ENCODE peak calls at places on chromosomes 16 and 17, in five cellular contexts. C is SK-N-SH, J is H1, W is K562, O is HCT116. E is an unnamed sample.

GRCh38 chr16:31093132-31093703 is 1.4 kb downstream of the VKORC1 start:
- DNase-seq in C (peak; percentile 87), J (no peak), W (peak; percentile 79), O (no peak), E (peak; percentile 37)

GRCh38 chr17:35080536-35080935 is 17.0 kb upstream of the RFFL start:
- DNase-seq in C (no peak), J (no peak), W (no peak), O (no peak), E (no peak)

GRCh38 chr17:77516902-77517301 is 376.1 kb downstream of the SEC14L1 start:
- DNase-seq in C (no peak), J (no peak), W (no peak), O (no peak), E (no peak)

GRCh38 chr17:72890711-72891110 is 201.8 kb downstream of the SLC39A11 start:
- DNase-seq in C (no peak), J (no peak), W (peak; percentile 64), O (no peak), E (no peak)

GRCh38 chr16:4734730-4735575 is 616 bp downstream of the DNAAF8 start:
- DNase-seq in C (peak; percentile 93), J (no peak), W (peak; percentile 93), O (peak; percentile 40), E (peak; percentile 67)

GRCh38 chr16:15415411-15416070 is 18.8 kb upstream of the BMERB1 start:
- DNase-seq in C (no peak), J (no peak), W (no peak), O (no peak), E (no peak)

GRCh38 chr16:85498607-85499006 is 114.5 kb upstream of the GSE1 start:
- DNase-seq in C (no peak), J (no peak), W (no peak), O (no peak), E (no peak)

GRCh38 chr17:41631025-41631889 is 6.9 kb upstream of the KRT17 start:
- DNase-seq in C (no peak), J (no peak), W (no peak), O (no peak), E (no peak)

GRCh38 chr17:76844846-76845245 is 23.4 kb upstream of the MGAT5B start:
- DNase-seq in C (no peak), J (no peak), W (no peak), O (no peak), E (no peak)

GRCh38 chr16:59586331-59586730 is 852.2 kb upstream of the GOT2 start:
- DNase-seq in C (no peak), J (no peak), W (no peak), O (no peak), E (no peak)

GRCh38 chr16:31568577-31569359 is 41.1 kb downstream of the AHSP start:
- DNase-seq in C (peak; percentile 20), J (peak; percentile 10), W (no peak), O (no peak), E (no peak)

GRCh38 chr17:36142230-36142629 is 34.2 kb downstream of the TBC1D3B start:
- DNase-seq in C (no peak), J (no peak), W (no peak), O (no peak), E (no peak)

GRCh38 chr16:57276596-57276995 is 7.9 kb downstream of the PLLP start:
- DNase-seq in C (no peak), J (no peak), W (no peak), O (no peak), E (no peak)

GRCh38 chr17:3008336-3009279 is 54.8 kb downstream of the OR1D5 start:
- DNase-seq in C (no peak), J (no peak), W (no peak), O (no peak), E (no peak)

GRCh38 chr17:9206989-9207317 is 185.6 kb downstream of the NTN1 start:
- DNase-seq in C (no peak), J (no peak), W (no peak), O (no peak), E (peak; percentile 76)

GRCh38 chr16:87472142-87472778 is 20.6 kb downstream of the ZCCHC14 start:
- DNase-seq in C (no peak), J (no peak), W (no peak), O (no peak), E (no peak)

GRCh38 chr17:8164815-8165131 is 2.0 kb upstream of the VAMP2 start:
- DNase-seq in C (no peak), J (no peak), W (no peak), O (no peak), E (no peak)

GRCh38 chr16:70337814-70338213 is 8.9 kb upstream of the DDX19A start:
- DNase-seq in C (no peak), J (no peak), W (no peak), O (no peak), E (no peak)

GRCh38 chr17:56699186-56699895 is 105.8 kb downstream of the NOG start:
- DNase-seq in C (peak; percentile 38), J (peak; percentile 78), W (no peak), O (peak; percentile 98), E (peak; percentile 84)

GRCh38 chr16:46899443-46900143 is 15.4 kb downstream of the GPT2 start:
- DNase-seq in C (no peak), J (no peak), W (no peak), O (no peak), E (no peak)

GRCh38 chr17:70820276-70820675 is 650.9 kb downstream of the KCNJ2 start:
- DNase-seq in C (no peak), J (no peak), W (no peak), O (no peak), E (no peak)

DNA sequence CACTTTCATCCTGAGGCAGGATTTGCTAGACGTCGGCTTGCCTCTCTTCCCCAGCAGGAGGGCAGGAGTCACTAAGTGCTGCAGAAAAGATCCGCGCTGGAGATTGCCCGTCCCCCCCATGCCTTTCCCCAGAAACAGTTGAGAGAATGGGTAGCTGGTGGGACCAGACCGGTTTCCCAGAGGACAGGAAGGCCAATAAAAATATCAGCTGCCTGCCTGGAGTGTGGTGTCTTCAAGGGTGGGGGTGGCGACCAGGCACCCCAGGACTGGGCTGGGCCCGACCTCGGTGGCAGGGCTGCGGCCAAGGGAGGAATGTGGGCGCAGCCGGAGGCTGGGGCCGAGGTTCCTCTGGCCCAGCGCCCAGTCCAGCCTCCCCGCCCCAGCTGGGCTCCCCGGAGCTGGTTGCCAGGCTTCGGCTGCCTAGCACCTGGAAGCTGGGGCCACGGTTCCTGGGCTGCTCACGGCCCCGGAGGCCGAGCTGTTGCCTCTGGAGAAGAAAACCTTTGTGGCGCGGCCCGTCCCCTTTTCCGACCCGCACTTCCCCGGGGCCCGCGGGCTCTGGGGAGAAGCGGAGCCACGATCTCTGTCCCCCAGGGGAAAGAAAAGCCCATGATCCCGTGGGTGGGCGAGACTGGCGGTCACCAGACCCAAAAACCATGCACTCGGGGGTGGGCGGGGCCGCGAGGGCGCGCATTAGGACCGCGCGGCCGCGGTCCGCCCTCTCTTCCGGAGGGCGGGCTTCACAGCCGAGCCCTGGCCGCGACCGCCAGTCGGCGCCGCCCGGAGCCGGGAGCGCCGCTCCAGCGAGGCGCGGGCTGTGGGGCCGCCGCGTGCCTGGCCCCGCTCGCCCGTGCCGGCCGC is at the start of gene TRAF4:
- DNase-seq in C (peak; percentile 92), J (no peak), W (peak; percentile 93), O (peak; percentile 79), E (peak; percentile 88)
- TF ChIP-seq JUND in C (no peak), J (peak; percentile 17), W (peak; percentile 14), O (no peak), E (no peak)

DNA sequence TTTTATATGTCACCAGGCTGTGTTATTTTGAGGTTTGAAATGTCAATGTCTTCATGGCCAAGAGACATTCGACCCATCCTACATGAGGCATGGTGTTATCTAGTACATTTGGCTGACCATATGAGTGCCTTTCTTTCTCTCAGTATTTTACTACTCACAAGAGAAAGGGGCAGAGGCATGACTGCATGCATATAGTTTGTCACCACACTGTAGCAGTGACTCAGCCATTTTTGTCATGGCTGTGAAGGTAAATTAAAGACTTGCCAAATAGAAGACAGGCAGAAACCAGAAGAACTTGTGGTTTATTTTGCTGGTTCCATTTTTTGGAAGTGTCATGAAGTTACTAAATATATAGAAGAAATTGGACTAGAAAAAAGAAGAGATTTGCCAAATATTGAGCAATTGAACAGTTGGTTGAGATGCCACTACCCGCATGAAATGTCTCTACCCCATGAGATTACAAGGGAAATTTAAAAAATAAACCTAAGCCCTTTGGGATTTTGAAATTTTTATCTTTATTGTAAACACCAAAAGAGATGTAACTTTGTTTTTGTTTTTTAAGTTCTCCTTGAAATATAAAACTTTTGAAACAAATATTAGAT is 170.2 kb downstream of the CHD9 start:
- DNase-seq in C (no peak), J (no peak), W (peak; percentile 69), O (no peak), E (no peak)
- TF ChIP-seq JUND in C (no peak), J (no peak), W (peak; percentile 64), O (no peak), E (no peak)

DNA sequence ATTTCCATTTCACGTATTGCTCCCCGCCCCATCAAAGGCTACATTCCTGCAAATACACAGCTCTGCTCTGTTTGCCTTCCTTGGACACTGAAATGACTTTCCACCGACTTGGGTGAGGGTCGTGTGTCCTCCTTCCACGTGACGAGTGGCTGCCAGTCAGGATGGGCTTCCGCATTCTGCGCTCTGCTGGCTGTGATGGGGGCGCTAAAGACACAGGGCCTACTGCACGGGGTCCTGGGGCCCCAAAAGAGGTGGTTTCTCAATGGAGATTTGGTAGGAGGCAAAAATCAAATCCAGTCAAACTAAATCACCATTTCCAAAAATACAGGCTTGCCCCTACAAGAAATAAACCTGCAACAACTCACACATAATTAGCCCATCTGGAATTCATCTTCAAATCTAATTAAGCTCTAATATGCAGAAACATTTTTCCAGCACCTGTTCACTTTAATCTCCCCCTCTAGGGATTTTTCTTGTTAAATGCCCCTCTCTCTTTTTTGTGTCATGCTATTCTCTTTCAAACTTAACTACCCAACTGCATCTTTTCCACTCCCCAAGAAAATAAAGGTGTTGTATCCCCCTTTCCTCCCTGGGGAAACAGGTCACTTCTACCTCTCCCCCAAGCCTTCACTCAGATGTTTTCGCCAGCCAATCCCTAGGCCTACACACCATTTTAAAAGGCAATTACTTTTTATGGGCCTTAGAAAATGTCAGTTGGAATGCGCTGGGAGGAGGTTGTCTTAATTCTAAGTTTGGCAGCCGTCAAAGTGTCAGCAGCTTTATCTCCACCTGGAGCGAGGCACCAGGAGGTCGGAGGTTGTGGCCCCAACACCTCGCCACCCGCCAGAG is 21.9 kb upstream of the FAAP100 start:
- DNase-seq in C (peak; percentile 65), J (no peak), W (no peak), O (no peak), E (no peak)
- TF ChIP-seq JUND in C (no peak), J (no peak), W (no peak), O (no peak), E (no peak)

GRCh38 chr17:1038459-1039118 is 41.7 kb downstream of the TIMM22 start:
- DNase-seq in C (no peak), J (no peak), W (no peak), O (no peak), E (no peak)
- TF ChIP-seq JUND in C (no peak), J (no peak), W (no peak), O (no peak), E (no peak)

DNA sequence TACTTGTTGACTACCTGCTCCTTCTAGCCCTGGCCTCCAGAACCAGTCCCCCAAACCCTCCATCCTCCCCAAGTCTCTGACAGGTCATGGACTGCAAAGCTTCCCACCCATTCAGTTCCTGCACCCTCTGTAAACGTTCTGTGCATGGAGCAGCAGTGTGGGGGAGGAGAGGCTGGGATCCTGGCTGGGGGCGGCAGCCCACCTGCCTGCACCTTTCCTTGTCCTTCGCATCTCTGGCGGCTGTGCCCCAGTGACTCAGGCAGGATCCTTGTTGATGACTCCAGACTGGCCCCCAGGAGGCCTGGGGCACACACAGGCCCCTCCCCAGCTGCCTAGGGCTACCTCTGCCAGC is 1.6 kb upstream of the PKMYT1 start:
- DNase-seq in C (no peak), J (no peak), W (peak; percentile 49), O (no peak), E (no peak)
- TF ChIP-seq JUND in C (no peak), J (no peak), W (no peak), O (no peak), E (no peak)